ENCODE peak calls at places on chromosomes 1 and 21, in eight cellular contexts. J, O, L, W, S, I, Y and K are unnamed samples. For H3K27me3 and H3K36me3, the result is how much of the 10 kb centered on the place peaks cover.

GRCh38 chr1:97565886-97566285 is 354.9 kb downstream of the DPYD start:
- DNase-seq in J (no peak), O (no peak), L (no peak), W (no peak), S (no peak), I (no peak), Y (no peak), K (no peak)

GRCh38 chr21:32371913-32372314 is 20.9 kb downstream of the URB1 start:
- DNase-seq in J (peak), O (peak), L (no peak), W (no peak), S (no peak), I (no peak), Y (no peak), K (no peak)

GRCh38 chr1:25082216-25082899 is 149.9 kb downstream of the SYF2 start:
- DNase-seq in J (peak), O (no peak), L (no peak), W (peak), S (no peak), I (no peak), Y (no peak), K (no peak)

GRCh38 chr1:82343381-82343780 is 542.6 kb downstream of the ADGRL2 start:
- DNase-seq in J (no peak), O (peak), L (no peak), W (no peak), S (no peak), I (no peak), Y (no peak), K (no peak)

GRCh38 chr1:232998646-232999045 is 48.2 kb downstream of the NTPCR start:
- DNase-seq in J (peak), O (no peak), L (no peak), W (no peak), S (no peak), I (no peak), Y (no peak), K (no peak)

GRCh38 chr21:32539378-32539777 is 45.9 kb downstream of the TCP10L start:
- DNase-seq in J (no peak), O (no peak), L (no peak), W (no peak), S (no peak), I (no peak), Y (no peak), K (no peak)

GRCh38 chr1:27605796-27606707 is 2.1 kb upstream of the AHDC1 start:
- DNase-seq in J (peak), O (no peak), L (peak), W (peak), S (peak), I (no peak), Y (no peak), K (peak)

GRCh38 chr1:67883069-67883468 is 49.8 kb upstream of the GNG12 start:
- DNase-seq in J (peak), O (peak), L (no peak), W (peak), S (no peak), I (no peak), Y (no peak), K (no peak)

GRCh38 chr1:229227298-229227919 is 43.5 kb upstream of the RAB4A start:
- DNase-seq in J (peak), O (peak), L (peak), W (peak), S (peak), I (peak), Y (peak), K (peak)

GRCh38 chr1:10537082-10537766 is 62.5 kb downstream of the PEX14 start:
- DNase-seq in J (no peak), O (no peak), L (no peak), W (no peak), S (no peak), I (no peak), Y (no peak), K (peak)

GRCh38 chr1:160006312-160006940 is 25.4 kb downstream of the PIGM start:
- DNase-seq in J (peak), O (peak), L (peak), W (peak), S (peak), I (peak), Y (peak), K (peak)

GRCh38 chr1:41953291-41953690 is 34.6 kb upstream of the HIVEP3 start:
- DNase-seq in J (no peak), O (no peak), L (no peak), W (no peak), S (no peak), I (no peak), Y (no peak), K (no peak)

GRCh38 chr1:63703661-63704060 is 70.2 kb upstream of the ROR1 start:
- DNase-seq in J (no peak), O (no peak), L (no peak), W (no peak), S (no peak), I (no peak), Y (no peak), K (peak)

GRCh38 chr1:165397945-165398344 is 41.4 kb upstream of the LMX1A start:
- DNase-seq in J (peak), O (peak), L (no peak), W (peak), S (no peak), I (no peak), Y (peak), K (no peak)

GRCh38 chr1:57013522-57013921 is 47.7 kb upstream of the C8B start:
- DNase-seq in J (no peak), O (no peak), L (no peak), W (no peak), S (peak), I (no peak), Y (no peak), K (no peak)

GRCh38 chr1:76284842-76285241 is 210.3 kb downstream of the ST6GALNAC3 start:
- DNase-seq in J (no peak), O (no peak), L (no peak), W (no peak), S (no peak), I (no peak), Y (no peak), K (no peak)

GRCh38 chr1:26171084-26172072 is at the start of gene ZNF593OS:
- DNase-seq in J (no peak), O (no peak), L (no peak), W (no peak), S (no peak), I (no peak), Y (no peak), K (peak)

GRCh38 chr1:160679893-160680292 is 31.7 kb downstream of the CD48 start:
- DNase-seq in J (no peak), O (no peak), L (no peak), W (no peak), S (no peak), I (no peak), Y (no peak), K (no peak)

GRCh38 chr1:94305704-94306103 is 68.3 kb upstream of the ARHGAP29 start:
- DNase-seq in J (peak), O (peak), L (no peak), W (peak), S (no peak), I (no peak), Y (no peak), K (no peak)

GRCh38 chr21:41833138-41834115 is 45.7 kb downstream of the PRDM15 start:
- DNase-seq in J (no peak), O (no peak), L (no peak), W (no peak), S (no peak), I (no peak), Y (no peak), K (no peak)

GRCh38 chr1:110298991-110299390 is 40.2 kb upstream of the RBM15 start:
- DNase-seq in J (peak), O (no peak), L (no peak), W (no peak), S (no peak), I (no peak), Y (no peak), K (no peak)

GRCh38 chr1:89919174-89919573 is 75.7 kb upstream of the ZNF326 start:
- DNase-seq in J (no peak), O (no peak), L (no peak), W (no peak), S (no peak), I (no peak), Y (no peak), K (no peak)
- H3K4me3 ChIP-seq in J (no peak), O (no peak), L (no peak), W (no peak), S (no peak), I (no peak), Y (no peak), K (no peak)

DNA sequence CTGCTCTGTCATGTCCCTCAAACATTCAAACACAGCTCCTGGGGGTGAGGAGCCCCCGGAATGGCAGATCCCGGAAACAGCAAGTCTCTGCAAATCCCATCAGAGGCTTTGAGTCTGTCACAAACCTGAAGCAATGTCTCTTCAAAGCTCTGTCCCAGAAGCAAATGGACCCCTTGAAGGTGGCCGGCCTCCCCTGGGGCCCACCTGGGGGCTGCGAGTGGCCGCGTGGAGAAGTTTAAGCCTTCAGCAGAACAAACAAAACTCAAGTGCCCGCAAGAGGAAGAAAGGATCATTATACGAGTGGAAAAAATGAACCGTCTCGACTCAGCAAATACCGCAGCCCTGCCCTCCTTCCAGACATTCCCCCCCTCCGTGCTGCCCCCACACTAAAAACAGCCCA is 53.3 kb downstream of the PRDM16 start:
- DNase-seq in J (no peak), O (no peak), L (no peak), W (no peak), S (no peak), I (no peak), Y (no peak), K (no peak)
- H3K27me3 ChIP-seq in J (under half), O (under half), L (under half), W (under half), S (under half), I (under half), Y (under half), K (under half)

GRCh38 chr1:23698466-23698865 is 6.9 kb downstream of the RPL11 start:
- DNase-seq in J (no peak), O (no peak), L (no peak), W (no peak), S (no peak), I (no peak), Y (no peak), K (no peak)

GRCh38 chr1:23701996-23702395 is 10.4 kb downstream of the RPL11 start:
- DNase-seq in J (no peak), O (no peak), L (no peak), W (no peak), S (no peak), I (no peak), Y (no peak), K (no peak)

GRCh38 chr1:23696335-23696989 is 4.9 kb downstream of the RPL11 start:
- DNase-seq in J (peak), O (peak), L (no peak), W (no peak), S (peak), I (no peak), Y (no peak), K (no peak)

GRCh38 chr1:23701310-23701709 is 9.7 kb downstream of the RPL11 start:
- DNase-seq in J (no peak), O (no peak), L (no peak), W (no peak), S (no peak), I (no peak), Y (no peak), K (no peak)

GRCh38 chr1:23699280-23700179 is 7.9 kb downstream of the RPL11 start:
- DNase-seq in J (peak), O (no peak), L (no peak), W (peak), S (no peak), I (no peak), Y (no peak), K (no peak)
- H3K36me3 ChIP-seq in J (half or more), O (half or more), L (under half), W (half or more), S (under half), I (half or more), Y (half or more), K (half or more)

DNA sequence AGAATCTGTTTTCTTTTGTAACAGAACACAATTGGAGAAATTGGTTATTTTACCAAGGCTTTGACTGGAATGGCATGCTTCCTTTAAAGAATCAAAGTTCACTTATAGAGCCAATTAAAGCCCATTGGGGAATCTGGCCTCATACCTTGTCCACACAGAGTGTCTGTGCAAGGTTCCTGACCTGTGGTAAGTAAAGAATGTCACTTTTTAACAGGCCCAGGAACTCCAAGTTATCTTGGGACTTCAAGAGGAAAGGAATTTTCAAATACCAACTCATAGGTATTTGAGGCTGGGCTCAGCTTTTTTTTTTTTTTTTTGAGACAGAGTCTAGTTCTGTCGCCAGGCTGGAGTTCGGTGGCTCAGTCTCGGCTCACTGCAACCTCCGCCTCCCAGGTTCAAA is 2.3 kb upstream of the CATSPERE start:
- DNase-seq in J (no peak), O (no peak), L (no peak), W (no peak), S (no peak), I (no peak), Y (no peak), K (no peak)
- H3K4me3 ChIP-seq in J (no peak), O (no peak), L (no peak), W (no peak), S (no peak), I (no peak), Y (no peak), K (no peak)

GRCh38 chr1:30816211-30817082 is 58.9 kb upstream of the LAPTM5 start:
- DNase-seq in J (peak), O (peak), L (peak), W (peak), S (no peak), I (no peak), Y (peak), K (peak)

GRCh38 chr1:30818568-30819243 is 61.1 kb upstream of the LAPTM5 start:
- DNase-seq in J (no peak), O (no peak), L (no peak), W (no peak), S (no peak), I (peak), Y (no peak), K (no peak)

GRCh38 chr1:30819244-30819571 is 61.6 kb upstream of the LAPTM5 start:
- DNase-seq in J (no peak), O (no peak), L (no peak), W (no peak), S (no peak), I (no peak), Y (no peak), K (no peak)

GRCh38 chr1:30817083-30817450 is 59.5 kb upstream of the LAPTM5 start:
- DNase-seq in J (no peak), O (no peak), L (no peak), W (peak), S (no peak), I (no peak), Y (no peak), K (no peak)

DNA sequence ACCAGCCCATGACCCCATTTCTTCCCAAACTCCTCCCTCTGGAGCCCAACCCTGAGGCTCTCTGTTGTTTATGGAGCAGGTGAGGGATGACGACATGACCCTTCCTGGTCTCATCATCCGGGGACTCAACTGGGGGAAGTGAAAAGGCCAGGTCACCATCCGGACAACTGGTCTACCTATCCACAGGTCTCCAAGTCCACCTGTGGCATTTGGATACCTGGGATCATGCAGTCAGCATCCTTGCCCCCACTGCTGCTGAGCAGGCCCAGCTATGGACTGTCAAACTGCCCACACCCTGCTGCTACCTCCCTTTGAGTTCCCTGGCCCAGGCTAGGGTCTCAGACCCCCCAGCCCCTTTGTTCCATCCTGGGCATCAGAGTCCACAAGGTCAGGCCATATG is 60.0 kb upstream of the LAPTM5 start:
- DNase-seq in J (no peak), O (no peak), L (no peak), W (no peak), S (no peak), I (no peak), Y (no peak), K (no peak)
- H3K27me3 ChIP-seq in J (under half), O (under half), L (under half), W (under half), S (under half), I (under half), Y (under half), K (under half)

DNA sequence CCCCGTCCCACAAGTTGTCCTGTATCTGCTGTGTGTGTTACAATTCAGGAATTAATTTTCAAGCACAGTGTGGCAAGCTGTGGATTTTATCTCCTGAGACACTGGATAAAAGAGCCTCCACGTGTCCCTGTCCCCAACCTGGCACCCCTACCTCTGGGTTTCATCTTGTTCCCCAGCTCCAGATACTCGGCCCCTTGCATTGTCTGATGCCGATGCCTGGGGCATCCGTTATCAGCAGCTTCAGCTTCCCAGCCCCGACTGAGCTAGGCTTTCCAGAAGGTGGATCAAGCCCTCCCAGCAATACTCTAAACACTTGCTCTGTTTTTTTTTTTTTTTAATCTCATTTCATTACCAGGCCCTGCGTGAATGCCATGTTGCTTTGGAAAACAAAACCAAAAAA is 159.4 kb downstream of the PLXNA2 start:
- DNase-seq in J (no peak), O (no peak), L (no peak), W (no peak), S (no peak), I (no peak), Y (no peak), K (no peak)
- H3K36me3 ChIP-seq in J (under half), O (under half), L (under half), W (under half), S (under half), I (half or more), Y (under half), K (under half)

DNA sequence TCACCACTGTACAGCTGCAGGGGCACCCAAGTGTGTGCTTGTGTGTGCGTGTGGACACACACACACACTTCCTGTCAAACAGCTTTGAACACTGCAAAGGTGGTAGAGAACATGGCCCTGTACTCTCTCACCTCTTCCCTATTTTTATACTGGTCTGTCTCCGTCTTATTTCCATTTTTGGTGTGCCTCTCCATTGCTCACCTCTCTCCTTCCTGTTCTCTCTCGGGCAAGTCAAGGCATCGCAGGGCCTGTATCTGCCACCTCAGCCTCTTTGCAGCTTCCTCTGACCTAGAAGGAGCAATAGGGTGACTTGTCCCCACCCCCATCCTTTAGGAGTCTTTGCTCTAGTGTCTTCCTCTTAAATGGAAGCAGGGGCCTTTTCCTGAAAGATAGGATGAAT is 2.2 kb downstream of the SMCP start:
- DNase-seq in J (no peak), O (no peak), L (no peak), W (no peak), S (no peak), I (no peak), Y (no peak), K (no peak)
- H3K4me3 ChIP-seq in J (no peak), O (no peak), L (no peak), W (no peak), S (no peak), I (no peak), Y (no peak), K (no peak)

DNA sequence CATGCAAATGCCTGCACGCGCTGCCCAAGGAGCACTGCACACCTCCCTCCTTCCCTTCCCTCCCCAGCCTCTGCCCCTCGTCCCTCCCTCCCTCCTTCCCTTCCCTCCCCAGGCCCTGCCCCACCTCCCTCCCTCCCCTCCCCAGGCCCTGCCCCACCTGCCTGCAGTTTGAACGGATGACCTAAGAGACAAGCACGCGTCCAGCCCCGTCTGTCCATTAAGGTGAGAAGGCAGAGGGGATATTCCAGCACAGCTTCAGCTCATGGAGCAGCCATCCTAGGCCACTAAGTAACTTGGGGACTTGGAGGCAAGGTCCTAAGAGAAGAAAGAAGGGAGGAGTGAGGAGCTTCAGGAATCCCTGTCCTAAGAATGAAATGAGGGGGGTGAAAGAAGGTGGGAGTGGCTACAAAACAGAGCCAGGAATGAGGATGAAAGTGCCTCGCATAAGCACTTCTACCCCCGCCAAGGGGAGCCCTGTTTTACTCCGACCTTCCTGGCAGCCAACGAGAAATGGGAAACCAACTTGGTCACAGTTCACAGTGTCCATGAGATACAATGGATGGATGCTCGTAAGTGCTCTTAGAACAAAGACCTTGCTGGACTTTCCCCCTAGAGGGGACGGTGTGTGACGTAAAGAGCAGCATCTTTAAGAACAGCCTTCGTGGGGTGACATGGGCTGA is 21.3 kb upstream of the EFHD2 start:
- DNase-seq in J (no peak), O (no peak), L (no peak), W (no peak), S (no peak), I (no peak), Y (no peak), K (no peak)
- H3K27me3 ChIP-seq in J (under half), O (under half), L (under half), W (under half), S (under half), I (under half), Y (under half), K (under half)

GRCh38 chr1:3634059-3634800 is 9.4 kb downstream of the TPRG1L start:
- DNase-seq in J (no peak), O (no peak), L (no peak), W (no peak), S (no peak), I (peak), Y (no peak), K (no peak)
- H3K36me3 ChIP-seq in J (under half), O (under half), L (under half), W (under half), S (under half), I (half or more), Y (half or more), K (under half)

DNA sequence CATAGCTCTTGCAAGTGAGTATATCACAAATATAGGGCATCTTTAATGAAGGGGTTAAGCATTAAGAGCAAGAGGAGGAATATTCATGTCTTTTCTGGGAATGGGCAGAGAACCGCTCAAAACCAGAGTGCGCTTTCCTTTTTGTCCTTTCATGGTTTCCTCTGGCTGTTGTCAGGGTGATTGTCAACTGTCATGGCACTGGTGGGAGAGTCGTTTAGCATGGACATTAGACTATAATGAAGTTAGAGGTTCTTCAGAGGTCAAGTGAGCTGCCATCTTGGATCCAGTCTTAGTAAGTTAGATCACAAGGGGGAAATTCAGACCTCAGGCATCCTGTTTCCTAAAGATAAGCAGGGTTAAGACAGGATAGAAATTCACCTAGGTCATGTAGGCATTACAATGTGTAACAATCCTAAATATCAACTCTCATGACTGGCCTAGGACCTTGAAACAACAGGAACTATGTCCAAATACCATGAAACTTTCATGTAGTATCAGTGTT is 12.1 kb upstream of the COA6 start:
- DNase-seq in J (no peak), O (no peak), L (no peak), W (no peak), S (no peak), I (no peak), Y (no peak), K (no peak)
- H3K4me3 ChIP-seq in J (no peak), O (no peak), L (no peak), W (no peak), S (no peak), I (no peak), Y (no peak), K (no peak)